ENCODE peak calls at places on chromosomes 7 and 10, in seven cellular contexts. Z is CD8-positive, alpha-beta memory T cell; F is stimulated activated CD4-positive, alpha-beta T cell treated with anti-CD3 and anti-CD28 coated beads, Interleukin-1b, Interleukin-23, amount 100 ng/mL, for 1 hour; G is G401; W is T-helper 22 cell; Q is GM19239; C is DMS79 treated with DMSO at 0.1 percent for 48 hours. L is an unnamed sample.

GRCh38 chr10:15898046-15898445 is 37.7 kb upstream of the MINDY3 start:
- DNase-seq in Z (no peak), F (no peak), G (peak), W (no peak), Q (no peak), C (no peak), L (peak)

GRCh38 chr10:71755179-71755879 is 18.0 kb downstream of the VSIR start:
- DNase-seq in Z (no peak), F (no peak), G (no peak), W (no peak), Q (no peak), C (no peak), L (no peak)

GRCh38 chr7:2640858-2641257 is 9.1 kb downstream of the TTYH3 start:
- DNase-seq in Z (no peak), F (no peak), G (no peak), W (no peak), Q (no peak), C (no peak), L (no peak)

GRCh38 chr7:74217455-74218342 is 7.9 kb downstream of the LAT2 start:
- DNase-seq in Z (no peak), F (no peak), G (no peak), W (no peak), Q (no peak), C (no peak), L (no peak)

GRCh38 chr7:100598425-100598824 is 3.7 kb upstream of the PCOLCE start:
- DNase-seq in Z (no peak), F (no peak), G (no peak), W (no peak), Q (no peak), C (no peak), L (no peak)

GRCh38 chr7:229184-229964 is 37.0 kb downstream of the FAM20C start:
- DNase-seq in Z (no peak), F (no peak), G (peak), W (no peak), Q (no peak), C (no peak), L (no peak)

GRCh38 chr10:49758249-49758930 is 3.7 kb downstream of the OGDHL start:
- DNase-seq in Z (no peak), F (no peak), G (peak), W (no peak), Q (no peak), C (no peak), L (no peak)

GRCh38 chr10:113273151-113273876 is 279.5 kb upstream of the HABP2 start:
- DNase-seq in Z (no peak), F (no peak), G (peak), W (no peak), Q (no peak), C (no peak), L (no peak)

GRCh38 chr10:5354068-5354467 is 10.7 kb upstream of the UCN3 start:
- DNase-seq in Z (no peak), F (no peak), G (no peak), W (no peak), Q (no peak), C (no peak), L (peak)

GRCh38 chr10:73773152-73773879 is 8.5 kb upstream of the CHCHD1 start:
- DNase-seq in Z (peak), F (no peak), G (no peak), W (no peak), Q (no peak), C (no peak), L (no peak)

GRCh38 chr10:96972264-96972663 is 140.2 kb downstream of the LCOR start:
- DNase-seq in Z (no peak), F (no peak), G (no peak), W (no peak), Q (no peak), C (no peak), L (no peak)

GRCh38 chr10:122492955-122493597 is 31.7 kb downstream of the HTRA1 start:
- DNase-seq in Z (no peak), F (no peak), G (no peak), W (no peak), Q (no peak), C (no peak), L (no peak)

GRCh38 chr7:98086231-98086855 is 20.3 kb upstream of the LMTK2 start:
- DNase-seq in Z (no peak), F (no peak), G (peak), W (no peak), Q (no peak), C (no peak), L (no peak)

GRCh38 chr10:122192142-122192541 is 79.0 kb upstream of the BTBD16 start:
- DNase-seq in Z (no peak), F (no peak), G (peak), W (no peak), Q (no peak), C (no peak), L (no peak)

GRCh38 chr7:42219447-42219846 is 17.6 kb downstream of the GLI3 start:
- DNase-seq in Z (no peak), F (no peak), G (no peak), W (no peak), Q (no peak), C (no peak), L (no peak)

GRCh38 chr7:121116399-121116798 is 127.9 kb downstream of the CPED1 start:
- DNase-seq in Z (no peak), F (no peak), G (no peak), W (no peak), Q (no peak), C (no peak), L (no peak)

GRCh38 chr10:119644215-119644826 is 6.9 kb upstream of the BAG3 start:
- DNase-seq in Z (no peak), F (no peak), G (no peak), W (no peak), Q (no peak), C (no peak), L (no peak)

GRCh38 chr10:24209946-24210491 is 1.1 kb downstream of the KIAA1217 start:
- DNase-seq in Z (no peak), F (no peak), G (no peak), W (no peak), Q (no peak), C (no peak), L (no peak)

GRCh38 chr10:33421789-33422188 is 87.3 kb upstream of the NRP1 start:
- DNase-seq in Z (no peak), F (no peak), G (no peak), W (no peak), Q (no peak), C (peak), L (peak)

GRCh38 chr7:27096756-27097514 is 1.1 kb upstream of the HOXA1 start:
- DNase-seq in Z (no peak), F (no peak), G (no peak), W (no peak), Q (no peak), C (no peak), L (no peak)

GRCh38 chr10:94223702-94224370 is 138.9 kb downstream of the NOC3L start:
- DNase-seq in Z (no peak), F (no peak), G (no peak), W (no peak), Q (no peak), C (no peak), L (no peak)

GRCh38 chr7:158751199-158751598 is 46.6 kb upstream of the NCAPG2 start:
- DNase-seq in Z (no peak), F (no peak), G (no peak), W (no peak), Q (no peak), C (no peak), L (no peak)

GRCh38 chr10:30562787-30563186 is 66.8 kb downstream of the LYZL2 start:
- DNase-seq in Z (no peak), F (no peak), G (no peak), W (no peak), Q (no peak), C (no peak), L (no peak)

GRCh38 chr10:42988517-42989395 is 88.1 kb upstream of the RET start:
- DNase-seq in Z (no peak), F (no peak), G (no peak), W (no peak), Q (no peak), C (no peak), L (no peak)

GRCh38 chr10:127999291-127999690 is 92.4 kb downstream of the PTPRE start:
- DNase-seq in Z (no peak), F (no peak), G (peak), W (no peak), Q (no peak), C (peak), L (no peak)

GRCh38 chr7:42237891-42238531 is 1.0 kb upstream of the GLI3 start:
- DNase-seq in Z (no peak), F (no peak), G (no peak), W (no peak), Q (no peak), C (no peak), L (no peak)

L was measured in foreskin melanocyte.